ENCODE peak calls at places on chromosomes 6 and 20, in eight cellular contexts. U is fibroblast of the aortic adventitia, X is heart left ventricle, J is WTC11, C is chondrocyte, R is MCF 10A, N is neural crest cell, G is kidney. Q is an unnamed sample.

GRCh38 chr20:10559266-10559665 is 114.5 kb downstream of the JAG1 start:
- DNase-seq in U (no peak), X (no peak), J (no peak), C (no peak), R (no peak), N (no peak), G (no peak), Q (no peak)

GRCh38 chr20:50050660-50051308 is 62.2 kb downstream of the UBE2V1 start:
- DNase-seq in U (no peak), X (no peak), J (no peak), C (no peak), R (peak), N (no peak), G (no peak), Q (no peak)

GRCh38 chr6:40350193-40350941 is 236.8 kb downstream of the LRFN2 start:
- DNase-seq in U (no peak), X (no peak), J (no peak), C (no peak), R (no peak), N (no peak), G (no peak), Q (no peak)

GRCh38 chr6:54060286-54060685 is 51.0 kb upstream of the MLIP start:
- DNase-seq in U (peak), X (no peak), J (no peak), C (no peak), R (peak), N (no peak), G (no peak), Q (no peak)

GRCh38 chr20:17620371-17621228 is 50.7 kb downstream of the DSTN start:
- DNase-seq in U (no peak), X (no peak), J (peak), C (peak), R (no peak), N (no peak), G (peak), Q (peak)

GRCh38 chr6:134288538-134289203 is 29.2 kb downstream of the SGK1 start:
- DNase-seq in U (peak), X (no peak), J (no peak), C (no peak), R (peak), N (no peak), G (no peak), Q (peak)

GRCh38 chr6:64299176-64299575 is 663.6 kb downstream of the PHF3 start:
- DNase-seq in U (no peak), X (no peak), J (no peak), C (no peak), R (no peak), N (no peak), G (no peak), Q (no peak)

GRCh38 chr6:149750136-149750609 is 632 bp downstream of the PCMT1 start:
- DNase-seq in U (peak), X (peak), J (peak), C (peak), R (peak), N (peak), G (peak), Q (peak)

GRCh38 chr6:154732538-154732823 is 735 bp upstream of the SCAF8 start:
- DNase-seq in U (no peak), X (no peak), J (peak), C (no peak), R (no peak), N (no peak), G (no peak), Q (no peak)

GRCh38 chr6:33313105-33313708 is 671 bp downstream of the TAPBP start:
- DNase-seq in U (no peak), X (peak), J (peak), C (no peak), R (peak), N (no peak), G (peak), Q (no peak)

GRCh38 chr6:97460394-97460793 is 177.4 kb upstream of the MMS22L start:
- DNase-seq in U (no peak), X (no peak), J (no peak), C (no peak), R (no peak), N (no peak), G (no peak), Q (no peak)

GRCh38 chr6:118391086-118391485 is 157.0 kb upstream of the PLN start:
- DNase-seq in U (no peak), X (no peak), J (no peak), C (no peak), R (no peak), N (no peak), G (no peak), Q (no peak)

GRCh38 chr6:5814116-5814515 is 192.6 kb downstream of the NRN1 start:
- DNase-seq in U (no peak), X (no peak), J (no peak), C (no peak), R (no peak), N (no peak), G (no peak), Q (no peak)

GRCh38 chr6:143676437-143677045 is 1.2 kb upstream of the PHACTR2 start:
- DNase-seq in U (no peak), X (no peak), J (no peak), C (no peak), R (no peak), N (no peak), G (no peak), Q (no peak)

GRCh38 chr6:37699138-37699766 is 1.6 kb upstream of the MDGA1 start:
- DNase-seq in U (no peak), X (no peak), J (no peak), C (no peak), R (no peak), N (no peak), G (no peak), Q (no peak)

GRCh38 chr6:21935561-21936028 is 342.0 kb downstream of the SOX4 start:
- DNase-seq in U (peak), X (no peak), J (peak), C (no peak), R (peak), N (no peak), G (no peak), Q (peak)

GRCh38 chr6:2674857-2675256 is 75.9 kb downstream of the MYLK4 start:
- DNase-seq in U (no peak), X (no peak), J (no peak), C (no peak), R (no peak), N (no peak), G (no peak), Q (no peak)

GRCh38 chr6:122681715-122682114 is 71.5 kb downstream of the PKIB start:
- DNase-seq in U (no peak), X (no peak), J (no peak), C (no peak), R (no peak), N (no peak), G (no peak), Q (no peak)

GRCh38 chr6:29532320-29532951 is 27.1 kb downstream of the UBD start:
- DNase-seq in U (no peak), X (no peak), J (no peak), C (no peak), R (no peak), N (no peak), G (no peak), Q (no peak)

GRCh38 chr6:147060636-147061035 is 143.6 kb upstream of the STXBP5 start:
- DNase-seq in U (no peak), X (no peak), J (no peak), C (no peak), R (no peak), N (no peak), G (no peak), Q (no peak)

GRCh38 chr6:4907602-4908001 is 96.2 kb downstream of the RPP40 start:
- DNase-seq in U (no peak), X (no peak), J (no peak), C (no peak), R (no peak), N (no peak), G (no peak), Q (peak)

GRCh38 chr20:23368316-23369110 is 6.5 kb downstream of the GZF1 start:
- DNase-seq in U (peak), X (no peak), J (no peak), C (no peak), R (no peak), N (no peak), G (no peak), Q (no peak)

GRCh38 chr6:389622-390021 is 1.9 kb upstream of the IRF4 start:
- DNase-seq in U (no peak), X (no peak), J (no peak), C (no peak), R (no peak), N (no peak), G (no peak), Q (peak)
- TF ChIP-seq CTCF in U (no peak), X (no peak), J (no peak), C (no peak), R (no peak), N (no peak), G (no peak), Q (peak)

GRCh38 chr20:39829255-39829654 is 859.8 kb downstream of the MAFB start:
- DNase-seq in U (no peak), X (no peak), J (peak), C (no peak), R (no peak), N (no peak), G (no peak), Q (no peak)
- TF ChIP-seq CTCF in U (peak), X (peak), J (peak), C (peak), R (no peak), N (peak), G (peak), Q (peak)

GRCh38 chr20:36175475-36175995 is 21.0 kb downstream of the EPB41L1 start:
- DNase-seq in U (no peak), X (no peak), J (no peak), C (no peak), R (no peak), N (no peak), G (peak), Q (no peak)
- TF ChIP-seq CTCF in U (no peak), X (no peak), J (no peak), C (no peak), R (no peak), N (no peak), G (no peak), Q (no peak)

GRCh38 chr6:101393291-101394251 is at the start of gene GRIK2:
- DNase-seq in U (no peak), X (peak), J (peak), C (peak), R (peak), N (peak), G (peak), Q (no peak)
- TF ChIP-seq CTCF in U (peak), X (peak), J (no peak), C (peak), R (peak), N (peak), G (peak), Q (no peak)